ENCODE peak calls at places on chromosome 4, in eight cellular contexts. Q, I, R, A, P, S, E and F are unnamed samples.

GRCh38 chr4:3572363-3572762 is 40.1 kb upstream of the LRPAP1 start:
- DNase-seq in I (no peak), R (peak), E (no peak), Q (no peak), P (peak), S (no peak), A (no peak), F (peak)

GRCh38 chr4:85669204-85669603 is 194.3 kb downstream of the ARHGAP24 start:
- DNase-seq in P (no peak), Q (no peak), E (no peak), I (no peak), A (no peak), S (no peak), R (no peak), F (no peak)

GRCh38 chr4:52873861-52874343 is 11.8 kb downstream of the RASL11B start:
- DNase-seq in R (peak), A (no peak), I (no peak), E (no peak), Q (no peak), P (peak), S (no peak), F (no peak)

GRCh38 chr4:80335554-80336358 is at the start of gene CFAP299:
- DNase-seq in A (peak), I (peak), P (peak), S (peak), Q (peak), R (peak), E (peak), F (peak)

GRCh38 chr4:5463936-5464650 is 244.3 kb downstream of the EVC2 start:
- DNase-seq in S (no peak), I (no peak), P (no peak), E (no peak), A (no peak), Q (no peak), R (no peak), F (no peak)

GRCh38 chr4:155705664-155706063 is 39.0 kb downstream of the GUCY1A1 start:
- DNase-seq in A (no peak), Q (no peak), E (no peak), I (no peak), P (peak), S (peak), R (no peak), F (no peak)

GRCh38 chr4:41160856-41161255 is 53.5 kb downstream of the APBB2 start:
- DNase-seq in S (no peak), E (no peak), A (no peak), I (no peak), R (no peak), Q (no peak), P (no peak), F (no peak)

GRCh38 chr4:25162566-25162965 is 2.3 kb upstream of the SEPSECS start:
- DNase-seq in S (no peak), E (no peak), I (no peak), P (no peak), A (no peak), Q (no peak), R (no peak), F (no peak)

GRCh38 chr4:1246901-1247810 is 1.8 kb downstream of the CTBP1 start:
- DNase-seq in Q (no peak), S (peak), A (no peak), P (peak), I (no peak), R (peak), E (no peak), F (peak)

GRCh38 chr4:173794662-173795061 is 264.6 kb upstream of the HAND2 start:
- DNase-seq in E (no peak), R (no peak), I (no peak), P (no peak), Q (no peak), S (peak), A (no peak), F (no peak)

GRCh38 chr4:47816748-47817147 is 21.1 kb downstream of the CORIN start:
- DNase-seq in S (peak), R (no peak), E (no peak), I (no peak), Q (no peak), A (no peak), P (no peak), F (no peak)

GRCh38 chr4:87844476-87844875 is 11.7 kb downstream of the MEPE start:
- DNase-seq in Q (no peak), P (no peak), R (no peak), I (no peak), E (no peak), S (no peak), A (no peak), F (no peak)